ENCODE peak calls at places on chromosomes 5 and 9, in nine cellular contexts. One of them, this sample, is unnamed.

GRCh38 chr5:74641778-74642542 is 1.4 kb upstream of the ENC1 start:
- DNase-seq in SK-N-MC: peak; percentile 32
- DNase-seq in suprapubic skin: no peak
- DNase-seq in psoas muscle: no peak
- DNase-seq in body of pancreas: peak; percentile 63
- DNase-seq in esophagus muscularis mucosa: no peak
- DNase-seq in stomach: peak; percentile 51
- DNase-seq in GM23248: peak; percentile 91
- DNase-seq in cardiac muscle cell: peak; percentile 90
- DNase-seq in this sample: peak; percentile 59

GRCh38 chr9:18235181-18235908 is 238.6 kb upstream of the ADAMTSL1 start:
- DNase-seq in SK-N-MC: no peak
- DNase-seq in suprapubic skin: no peak
- DNase-seq in psoas muscle: no peak
- DNase-seq in body of pancreas: no peak
- DNase-seq in esophagus muscularis mucosa: no peak
- DNase-seq in stomach: no peak
- DNase-seq in GM23248: no peak
- DNase-seq in cardiac muscle cell: no peak
- DNase-seq in this sample: no peak

GRCh38 chr5:151569132-151570046 is 21.7 kb downstream of the FAT2 start:
- DNase-seq in SK-N-MC: no peak
- DNase-seq in suprapubic skin: no peak
- DNase-seq in psoas muscle: no peak
- DNase-seq in body of pancreas: no peak
- DNase-seq in esophagus muscularis mucosa: no peak
- DNase-seq in stomach: no peak
- DNase-seq in GM23248: no peak
- DNase-seq in cardiac muscle cell: peak; percentile 49
- DNase-seq in this sample: no peak

GRCh38 chr5:40037703-40038102 is 612.9 kb upstream of the DAB2 start:
- DNase-seq in SK-N-MC: no peak
- DNase-seq in suprapubic skin: no peak
- DNase-seq in psoas muscle: no peak
- DNase-seq in body of pancreas: no peak
- DNase-seq in esophagus muscularis mucosa: no peak
- DNase-seq in stomach: no peak
- DNase-seq in GM23248: no peak
- DNase-seq in cardiac muscle cell: no peak
- DNase-seq in this sample: no peak

GRCh38 chr5:125274938-125275759 is 528.7 kb upstream of the ZNF608 start:
- DNase-seq in SK-N-MC: no peak
- DNase-seq in suprapubic skin: no peak
- DNase-seq in psoas muscle: no peak
- DNase-seq in body of pancreas: no peak
- DNase-seq in esophagus muscularis mucosa: no peak
- DNase-seq in stomach: no peak
- DNase-seq in GM23248: no peak
- DNase-seq in cardiac muscle cell: no peak
- DNase-seq in this sample: no peak

GRCh38 chr5:157143127-157143959 is 678 bp upstream of the MED7 start:
- DNase-seq in SK-N-MC: no peak
- DNase-seq in suprapubic skin: peak; percentile 83
- DNase-seq in psoas muscle: peak; percentile 43
- DNase-seq in body of pancreas: peak; percentile 56
- DNase-seq in esophagus muscularis mucosa: no peak
- DNase-seq in stomach: peak; percentile 38
- DNase-seq in GM23248: peak; percentile 75
- DNase-seq in cardiac muscle cell: peak; percentile 44
- DNase-seq in this sample: peak; percentile 38

GRCh38 chr9:35714579-35715252 is 17.3 kb downstream of the TLN1 start:
- DNase-seq in SK-N-MC: no peak
- DNase-seq in suprapubic skin: no peak
- DNase-seq in psoas muscle: no peak
- DNase-seq in body of pancreas: no peak
- DNase-seq in esophagus muscularis mucosa: no peak
- DNase-seq in stomach: no peak
- DNase-seq in GM23248: no peak
- DNase-seq in cardiac muscle cell: no peak
- DNase-seq in this sample: no peak

GRCh38 chr9:33436445-33436844 is 10.9 kb downstream of the AQP3 start:
- DNase-seq in SK-N-MC: peak; percentile 6
- DNase-seq in suprapubic skin: no peak
- DNase-seq in psoas muscle: no peak
- DNase-seq in body of pancreas: no peak
- DNase-seq in esophagus muscularis mucosa: no peak
- DNase-seq in stomach: no peak
- DNase-seq in GM23248: no peak
- DNase-seq in cardiac muscle cell: no peak
- DNase-seq in this sample: no peak

GRCh38 chr5:179762079-179762780 is 29.6 kb downstream of the MAML1 start:
- DNase-seq in SK-N-MC: no peak
- DNase-seq in suprapubic skin: no peak
- DNase-seq in psoas muscle: no peak
- DNase-seq in body of pancreas: peak; percentile 22
- DNase-seq in esophagus muscularis mucosa: no peak
- DNase-seq in stomach: no peak
- DNase-seq in GM23248: peak; percentile 78
- DNase-seq in cardiac muscle cell: no peak
- DNase-seq in this sample: no peak

GRCh38 chr5:31036407-31036806 is 157.1 kb upstream of the CDH6 start:
- DNase-seq in SK-N-MC: no peak
- DNase-seq in suprapubic skin: no peak
- DNase-seq in psoas muscle: no peak
- DNase-seq in body of pancreas: no peak
- DNase-seq in esophagus muscularis mucosa: no peak
- DNase-seq in stomach: no peak
- DNase-seq in GM23248: peak; percentile 49
- DNase-seq in cardiac muscle cell: peak; percentile 39
- DNase-seq in this sample: no peak

GRCh38 chr5:38465045-38465444 is 91.4 kb downstream of the LIFR start:
- DNase-seq in SK-N-MC: no peak
- DNase-seq in suprapubic skin: no peak
- DNase-seq in psoas muscle: peak; percentile 63
- DNase-seq in body of pancreas: no peak
- DNase-seq in esophagus muscularis mucosa: peak; percentile 70
- DNase-seq in stomach: no peak
- DNase-seq in GM23248: peak; percentile 32
- DNase-seq in cardiac muscle cell: no peak
- DNase-seq in this sample: no peak

GRCh38 chr9:136014928-136015633 is 53.9 kb upstream of the UBAC1 start:
- DNase-seq in SK-N-MC: no peak
- DNase-seq in suprapubic skin: peak; percentile 65
- DNase-seq in psoas muscle: peak; percentile 7
- DNase-seq in body of pancreas: peak; percentile 4
- DNase-seq in esophagus muscularis mucosa: no peak
- DNase-seq in stomach: no peak
- DNase-seq in GM23248: no peak
- DNase-seq in cardiac muscle cell: no peak
- DNase-seq in this sample: no peak

GRCh38 chr9:127578952-127579853 is 32.9 kb upstream of the STXBP1 start:
- DNase-seq in SK-N-MC: no peak
- DNase-seq in suprapubic skin: peak; percentile 92
- DNase-seq in psoas muscle: peak; percentile 90
- DNase-seq in body of pancreas: peak; percentile 92
- DNase-seq in esophagus muscularis mucosa: peak; percentile 97
- DNase-seq in stomach: peak; percentile 87
- DNase-seq in GM23248: peak; percentile 99
- DNase-seq in cardiac muscle cell: peak; percentile 94
- DNase-seq in this sample: peak; percentile 76

GRCh38 chr9:70013598-70014196 is 30.0 kb upstream of the MAMDC2 start:
- DNase-seq in SK-N-MC: no peak
- DNase-seq in suprapubic skin: no peak
- DNase-seq in psoas muscle: peak; percentile 46
- DNase-seq in body of pancreas: no peak
- DNase-seq in esophagus muscularis mucosa: no peak
- DNase-seq in stomach: no peak
- DNase-seq in GM23248: peak; percentile 63
- DNase-seq in cardiac muscle cell: peak; percentile 54
- DNase-seq in this sample: no peak

GRCh38 chr5:155260798-155261197 is 247.2 kb downstream of the KIF4B start:
- DNase-seq in SK-N-MC: no peak
- DNase-seq in suprapubic skin: no peak
- DNase-seq in psoas muscle: no peak
- DNase-seq in body of pancreas: no peak
- DNase-seq in esophagus muscularis mucosa: no peak
- DNase-seq in stomach: no peak
- DNase-seq in GM23248: no peak
- DNase-seq in cardiac muscle cell: no peak
- DNase-seq in this sample: no peak

GRCh38 chr9:24434183-24434582 is 111.5 kb downstream of the IZUMO3 start:
- DNase-seq in SK-N-MC: no peak
- DNase-seq in suprapubic skin: no peak
- DNase-seq in psoas muscle: no peak
- DNase-seq in body of pancreas: no peak
- DNase-seq in esophagus muscularis mucosa: no peak
- DNase-seq in stomach: no peak
- DNase-seq in GM23248: no peak
- DNase-seq in cardiac muscle cell: no peak
- DNase-seq in this sample: no peak

DNA sequence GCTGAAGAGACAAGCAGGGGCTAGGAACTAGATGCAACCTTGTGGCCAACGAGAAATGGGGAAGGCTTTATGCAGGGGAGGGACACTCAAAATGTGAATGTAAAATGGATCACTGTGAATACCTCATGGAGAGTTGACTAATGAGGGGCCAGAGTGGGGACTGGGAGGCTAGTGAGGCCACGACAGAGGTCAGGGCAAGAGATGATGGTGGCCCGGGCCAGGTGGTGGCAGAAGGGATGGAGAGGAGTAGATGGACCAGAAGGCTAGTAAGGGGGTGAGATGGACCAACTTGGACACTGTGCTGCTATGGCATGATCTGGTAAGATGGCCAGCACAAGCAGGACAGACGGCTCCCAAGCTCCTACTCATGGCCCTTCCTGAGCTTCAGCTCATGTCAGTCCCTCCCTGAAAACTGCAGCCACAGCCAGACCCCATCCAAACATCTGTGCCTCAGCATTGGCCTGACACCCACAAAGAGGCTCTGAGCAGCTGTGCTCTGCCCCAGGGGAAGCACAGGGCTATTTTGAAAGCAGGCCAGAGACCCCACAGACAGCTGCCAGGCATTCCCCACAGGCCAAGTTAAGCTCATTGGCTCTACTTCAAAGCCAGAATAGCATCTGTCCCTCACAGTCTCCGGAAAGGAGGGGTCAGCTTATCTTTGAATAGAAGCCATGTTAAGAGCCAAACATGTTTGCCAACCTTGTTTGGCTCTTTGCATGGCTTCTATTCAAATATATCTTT is 22.1 kb downstream of the P4HA2 start:
- DNase-seq in SK-N-MC: no peak
- DNase-seq in suprapubic skin: peak; percentile 50
- DNase-seq in psoas muscle: no peak
- DNase-seq in body of pancreas: no peak
- DNase-seq in esophagus muscularis mucosa: no peak
- DNase-seq in stomach: no peak
- DNase-seq in GM23248: no peak
- DNase-seq in cardiac muscle cell: peak; percentile 51
- DNase-seq in this sample: peak; percentile 2
- H3K36me3 ChIP-seq in SK-N-MC: no peaks in the 10 kb centered on the region
- H3K36me3 ChIP-seq in suprapubic skin: peaks cover 55% of the 10 kb centered on the region
- H3K36me3 ChIP-seq in psoas muscle: no peaks in the 10 kb centered on the region
- H3K36me3 ChIP-seq in body of pancreas: peaks cover 4% of the 10 kb centered on the region
- H3K36me3 ChIP-seq in esophagus muscularis mucosa: peaks cover 91% of the 10 kb centered on the region
- H3K36me3 ChIP-seq in stomach: peaks cover 83% of the 10 kb centered on the region
- H3K36me3 ChIP-seq in GM23248: peaks cover 43% of the 10 kb centered on the region
- H3K36me3 ChIP-seq in cardiac muscle cell: peaks cover 9% of the 10 kb centered on the region
- H3K36me3 ChIP-seq in this sample: no peaks in the 10 kb centered on the region

GRCh38 chr5:14702238-14702839 is 37.8 kb downstream of the OTULIN start:
- DNase-seq in SK-N-MC: no peak
- DNase-seq in suprapubic skin: no peak
- DNase-seq in psoas muscle: no peak
- DNase-seq in body of pancreas: no peak
- DNase-seq in esophagus muscularis mucosa: no peak
- DNase-seq in stomach: no peak
- DNase-seq in GM23248: no peak
- DNase-seq in cardiac muscle cell: no peak
- DNase-seq in this sample: no peak
- H3K27ac ChIP-seq in SK-N-MC: no peak overlapping the region
- H3K27ac ChIP-seq in suprapubic skin: peak overlapping the region; percentile 61
- H3K27ac ChIP-seq in psoas muscle: no peak overlapping the region
- H3K27ac ChIP-seq in body of pancreas: no peak overlapping the region
- H3K27ac ChIP-seq in esophagus muscularis mucosa: no peak overlapping the region
- H3K27ac ChIP-seq in stomach: no peak overlapping the region
- H3K27ac ChIP-seq in GM23248: no peak overlapping the region
- H3K27ac ChIP-seq in cardiac muscle cell: no peak overlapping the region
- H3K27ac ChIP-seq in this sample: no peak overlapping the region

DNA sequence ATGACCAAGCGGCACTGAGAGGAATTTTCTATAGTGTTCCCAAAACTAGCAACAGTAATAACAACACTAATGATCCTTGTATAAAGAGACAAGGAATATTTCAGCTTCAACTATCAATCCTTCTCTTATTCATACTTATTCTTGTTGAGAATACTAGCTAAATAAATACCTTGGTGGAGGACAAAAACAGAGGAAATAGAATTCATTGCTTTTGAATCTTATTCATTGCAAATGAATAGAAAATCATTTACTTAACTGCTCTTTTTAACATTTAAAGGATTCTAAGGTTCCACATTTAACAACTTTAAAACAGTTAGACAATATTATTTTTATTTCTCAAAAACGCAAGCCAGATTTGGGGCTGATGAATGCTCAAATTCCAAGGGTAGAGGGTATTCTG is 22.4 kb downstream of the SKIC3 start:
- DNase-seq in SK-N-MC: no peak
- DNase-seq in suprapubic skin: no peak
- DNase-seq in psoas muscle: no peak
- DNase-seq in body of pancreas: no peak
- DNase-seq in esophagus muscularis mucosa: no peak
- DNase-seq in stomach: no peak
- DNase-seq in GM23248: no peak
- DNase-seq in cardiac muscle cell: no peak
- DNase-seq in this sample: no peak
- H3K36me3 ChIP-seq in SK-N-MC: peaks cover 79% of the 10 kb centered on the region
- H3K36me3 ChIP-seq in suprapubic skin: peaks cover 64% of the 10 kb centered on the region
- H3K36me3 ChIP-seq in psoas muscle: peaks cover 9% of the 10 kb centered on the region
- H3K36me3 ChIP-seq in body of pancreas: peaks cover 22% of the 10 kb centered on the region
- H3K36me3 ChIP-seq in esophagus muscularis mucosa: peaks cover 53% of the 10 kb centered on the region
- H3K36me3 ChIP-seq in stomach: peaks cover 77% of the 10 kb centered on the region
- H3K36me3 ChIP-seq in GM23248: peaks cover 29% of the 10 kb centered on the region
- H3K36me3 ChIP-seq in cardiac muscle cell: peaks cover 47% of the 10 kb centered on the region
- H3K36me3 ChIP-seq in this sample: peaks cover 5% of the 10 kb centered on the region

DNA sequence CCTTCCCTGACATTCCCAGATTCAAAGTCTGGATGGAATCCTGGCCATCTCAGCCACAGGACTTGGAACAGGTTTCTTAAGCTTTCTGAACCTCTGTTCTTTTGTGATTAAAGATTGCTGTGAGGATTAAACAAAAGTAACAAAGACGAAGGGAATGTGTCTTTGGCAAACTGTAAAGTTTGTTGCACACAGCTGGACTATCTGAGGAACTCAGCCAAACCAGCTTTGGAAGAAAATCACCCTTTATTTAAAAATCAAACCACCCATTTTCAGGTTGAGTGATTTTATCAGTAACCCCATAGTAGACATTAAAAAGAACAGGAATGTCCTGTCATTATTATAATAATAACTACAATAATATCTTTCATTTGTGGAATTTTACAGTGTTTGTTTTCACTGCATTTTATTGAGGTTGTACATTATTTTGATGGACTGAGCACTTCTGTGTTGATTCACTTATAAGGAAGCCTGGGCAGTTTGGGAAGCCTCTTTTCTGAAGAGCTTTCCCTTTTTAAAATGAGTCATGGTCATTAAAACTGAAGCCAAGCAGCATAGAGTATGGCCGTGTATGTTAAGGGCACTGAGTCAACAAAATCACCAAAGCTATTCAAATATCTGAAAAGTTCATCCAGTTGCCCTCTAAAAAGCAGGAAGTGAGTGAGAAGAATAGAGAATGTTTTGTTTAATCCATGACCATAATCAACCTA is 310.2 kb downstream of the AGTPBP1 start:
- DNase-seq in SK-N-MC: no peak
- DNase-seq in suprapubic skin: no peak
- DNase-seq in psoas muscle: no peak
- DNase-seq in body of pancreas: no peak
- DNase-seq in esophagus muscularis mucosa: no peak
- DNase-seq in stomach: no peak
- DNase-seq in GM23248: peak; percentile 60
- DNase-seq in cardiac muscle cell: no peak
- DNase-seq in this sample: no peak
- H3K27ac ChIP-seq in SK-N-MC: no peak overlapping the region
- H3K27ac ChIP-seq in suprapubic skin: no peak overlapping the region
- H3K27ac ChIP-seq in psoas muscle: no peak overlapping the region
- H3K27ac ChIP-seq in body of pancreas: no peak overlapping the region
- H3K27ac ChIP-seq in esophagus muscularis mucosa: no peak overlapping the region
- H3K27ac ChIP-seq in stomach: no peak overlapping the region
- H3K27ac ChIP-seq in GM23248: no peak overlapping the region
- H3K27ac ChIP-seq in cardiac muscle cell: no peak overlapping the region
- H3K27ac ChIP-seq in this sample: no peak overlapping the region